ENCODE peak calls at places on chromosomes 11 and 22, in seven cellular contexts. Z, E, I, O, U, Y and S are unnamed samples.

GRCh38 chr11:2114430-2115241 is 24.6 kb downstream of the IGF2 start:
- DNase-seq in U (no peak), I (no peak), O (no peak), E (no peak), Y (no peak), Z (no peak), S (peak)

GRCh38 chr22:20918663-20919220 is 1.5 kb downstream of the CRKL start:
- DNase-seq in U (no peak), Z (no peak), Y (no peak), O (no peak), E (no peak), I (no peak), S (no peak)

GRCh38 chr22:32411388-32411787 is 659 bp downstream of the RTCB start:
- DNase-seq in Y (peak), O (no peak), I (no peak), Z (peak), E (peak), U (no peak), S (peak)

GRCh38 chr11:119696378-119697157 is 32.4 kb downstream of the NECTIN1 start:
- DNase-seq in Z (peak), Y (peak), E (no peak), I (no peak), U (no peak), O (no peak), S (no peak)

GRCh38 chr22:43305806-43306205 is 37.4 kb downstream of the SCUBE1 start:
- DNase-seq in O (no peak), E (no peak), Z (no peak), Y (no peak), U (no peak), I (no peak), S (no peak)

GRCh38 chr11:121485221-121485620 is 32.5 kb upstream of the SORL1-AS1 start:
- DNase-seq in I (no peak), O (no peak), Z (peak), Y (no peak), U (no peak), E (no peak), S (no peak)

GRCh38 chr11:21710791-21711190 is 482.1 kb upstream of the ANO5 start:
- DNase-seq in E (no peak), Z (no peak), I (no peak), U (no peak), O (no peak), Y (no peak), S (no peak)

GRCh38 chr11:47410404-47411264 is 2.2 kb downstream of the SLC39A13 start:
- DNase-seq in Z (no peak), O (no peak), Y (no peak), U (no peak), I (no peak), E (no peak), S (no peak)

GRCh38 chr11:134978388-134979088 is 566.5 kb upstream of the B3GAT1 start:
- DNase-seq in O (no peak), I (no peak), E (no peak), Z (no peak), Y (no peak), U (no peak), S (no peak)

GRCh38 chr11:78420796-78421209 is 3.2 kb upstream of the GAB2 start:
- DNase-seq in E (peak), Y (no peak), O (peak), Z (no peak), U (peak), I (no peak), S (peak)

GRCh38 chr11:66470015-66470414 is 3.3 kb downstream of the PELI3 start:
- DNase-seq in E (no peak), Z (no peak), O (no peak), Y (no peak), I (no peak), U (no peak), S (no peak)

GRCh38 chr11:81342956-81343355 is 1390.7 kb downstream of the FAM181B start:
- DNase-seq in E (no peak), Z (no peak), U (no peak), Y (no peak), I (no peak), O (no peak), S (no peak)

GRCh38 chr22:21642584-21643448 is 714 bp downstream of the SDF2L1 start:
- DNase-seq in I (peak), E (peak), U (peak), Y (peak), Z (peak), O (no peak), S (peak)

GRCh38 chr11:69403556-69404215 is 77.8 kb upstream of the LINC01488 start:
- DNase-seq in O (no peak), E (peak), Y (peak), Z (no peak), I (no peak), U (no peak), S (peak)

GRCh38 chr22:28570697-28571373 is 108.8 kb downstream of the TTC28 start:
- DNase-seq in E (no peak), Z (no peak), O (no peak), I (no peak), Y (peak), U (no peak), S (peak)

GRCh38 chr11:96328395-96329010 is 14.5 kb downstream of the MAML2 start:
- DNase-seq in E (peak), Y (no peak), Z (no peak), O (no peak), U (no peak), I (no peak), S (peak)

GRCh38 chr11:59574467-59574866 is 41.1 kb downstream of the OSBP start:
- DNase-seq in U (no peak), Z (no peak), Y (no peak), E (no peak), O (no peak), I (no peak), S (peak)